ENCODE peak calls at places on chromosome 7, in eight cellular contexts. Q is PC-3; O is thyroid gland; T is CD4-positive, alpha-beta T cell; X is GM23248; U is neural crest cell; Z is stimulated activated CD4-positive, alpha-beta T cell treated with anti-CD3 and anti-CD28 coated beads, Interleukin-2, amount 100 ng/mL, for 24 hours; A is T-helper 2 cell. E is an unnamed sample.

GRCh38 chr7:1691601-1692499 is 21.8 kb downstream of the ELFN1 start:
- DNase-seq in Q (peak), O (no peak), T (no peak), X (no peak), U (no peak), Z (no peak), A (no peak), E (peak)

GRCh38 chr7:47792521-47793121 is 155.6 kb downstream of the PKD1L1 start:
- DNase-seq in Q (peak), O (no peak), T (no peak), X (peak), U (no peak), Z (no peak), A (no peak), E (no peak)

GRCh38 chr7:102891693-102892261 is 21.0 kb upstream of the LRRC17 start:
- DNase-seq in Q (peak), O (no peak), T (no peak), X (peak), U (no peak), Z (no peak), A (no peak), E (peak)

GRCh38 chr7:155344618-155345433 is 47.1 kb downstream of the INSIG1 start:
- DNase-seq in Q (peak), O (peak), T (peak), X (peak), U (peak), Z (peak), A (peak), E (peak)

GRCh38 chr7:31027161-31027965 is 24.7 kb upstream of the ADCYAP1R1 start:
- DNase-seq in Q (no peak), O (peak), T (no peak), X (peak), U (peak), Z (no peak), A (no peak), E (peak)

GRCh38 chr7:92641921-92642511 is 51.8 kb upstream of the FAM133B start:
- DNase-seq in Q (peak), O (no peak), T (no peak), X (peak), U (no peak), Z (peak), A (peak), E (no peak)

GRCh38 chr7:127034171-127034806 is 218.5 kb downstream of the GRM8 start:
- DNase-seq in Q (no peak), O (no peak), T (no peak), X (no peak), U (no peak), Z (no peak), A (no peak), E (no peak)

GRCh38 chr7:134462337-134462925 is 3.5 kb upstream of the AKR1B1 start:
- DNase-seq in Q (peak), O (no peak), T (no peak), X (peak), U (no peak), Z (no peak), A (no peak), E (no peak)

GRCh38 chr7:7347045-7347444 is 164.7 kb downstream of the C1GALT1 start:
- DNase-seq in Q (no peak), O (no peak), T (no peak), X (no peak), U (no peak), Z (no peak), A (no peak), E (no peak)

GRCh38 chr7:25167262-25167843 is 42.3 kb upstream of the CYCS start:
- DNase-seq in Q (no peak), O (no peak), T (no peak), X (no peak), U (no peak), Z (no peak), A (no peak), E (no peak)

GRCh38 chr7:55099086-55099831 is 80.4 kb downstream of the EGFR start:
- DNase-seq in Q (no peak), O (no peak), T (no peak), X (peak), U (no peak), Z (no peak), A (no peak), E (no peak)

GRCh38 chr7:70721500-70721899 is 410.4 kb upstream of the GALNT17 start:
- DNase-seq in Q (no peak), O (no peak), T (no peak), X (no peak), U (no peak), Z (no peak), A (no peak), E (no peak)

GRCh38 chr7:139481364-139481763 is 2.1 kb downstream of the KLRG2 start:
- DNase-seq in Q (no peak), O (no peak), T (no peak), X (no peak), U (no peak), Z (no peak), A (no peak), E (no peak)

GRCh38 chr7:26454180-26454579 is 162.5 kb downstream of the SNX10 start:
- DNase-seq in Q (peak), O (no peak), T (no peak), X (peak), U (no peak), Z (no peak), A (no peak), E (no peak)

GRCh38 chr7:150972094-150972493 is 6.0 kb downstream of the KCNH2 start:
- DNase-seq in Q (no peak), O (no peak), T (no peak), X (no peak), U (no peak), Z (no peak), A (no peak), E (peak)

GRCh38 chr7:97959046-97959445 is 30.9 kb downstream of the OCM2 start:
- DNase-seq in Q (no peak), O (no peak), T (no peak), X (no peak), U (no peak), Z (no peak), A (peak), E (no peak)

GRCh38 chr7:97001221-97001620 is 4.1 kb upstream of the DLX6 start:
- DNase-seq in Q (no peak), O (no peak), T (no peak), X (no peak), U (no peak), Z (no peak), A (no peak), E (no peak)

GRCh38 chr7:155431711-155432110 is 26.2 kb upstream of the EN2 start:
- DNase-seq in Q (no peak), O (no peak), T (no peak), X (no peak), U (no peak), Z (no peak), A (no peak), E (no peak)

GRCh38 chr7:156827587-156828203 is 65.3 kb downstream of the LMBR1 start:
- DNase-seq in Q (peak), O (no peak), T (no peak), X (peak), U (no peak), Z (no peak), A (peak), E (no peak)

GRCh38 chr7:477626-478220 is 41.9 kb downstream of the PDGFA start:
- DNase-seq in Q (peak), O (no peak), T (no peak), X (no peak), U (no peak), Z (no peak), A (no peak), E (no peak)

GRCh38 chr7:27156901-27157716 is 634 bp upstream of the HOXA7 start:
- DNase-seq in Q (no peak), O (no peak), T (no peak), X (peak), U (no peak), Z (no peak), A (no peak), E (no peak)

GRCh38 chr7:156027821-156028220 is 215.6 kb upstream of the SHH start:
- DNase-seq in Q (no peak), O (no peak), T (no peak), X (no peak), U (no peak), Z (no peak), A (no peak), E (no peak)

E was measured in posterior cingulate gyrus.